ENCODE peak calls at places on chromosome 17, in six cellular contexts. One of them, this sample, is unnamed.
A peak's percentile ranks its signal among the peaks of the same experiment; 100 is the strongest.

GRCh38 chr17:35931794-35932419 is 1.3 kb upstream of the RDM1 start:
- DNase-seq in immature natural killer cell: no peak
- DNase-seq in T-helper 1 cell: no peak
- DNase-seq in B cell: no peak
- DNase-seq in CD4-positive, CD25-positive, alpha-beta regulatory T cell: no peak
- DNase-seq in Right ventricle myocardium superior: no peak
- DNase-seq in this sample: no peak

GRCh38 chr17:77494664-77495435 is 354.1 kb downstream of the SEC14L1 start:
- DNase-seq in Right ventricle myocardium superior: peak; percentile 89
- DNase-seq in T-helper 1 cell: peak; percentile 72
- DNase-seq in CD4-positive, CD25-positive, alpha-beta regulatory T cell: peak; percentile 72
- DNase-seq in B cell: peak; percentile 72
- DNase-seq in immature natural killer cell: peak; percentile 75
- DNase-seq in this sample: peak; percentile 93

GRCh38 chr17:58332720-58333395 is 4.3 kb upstream of the TSPOAP1 start:
- DNase-seq in CD4-positive, CD25-positive, alpha-beta regulatory T cell: no peak
- DNase-seq in T-helper 1 cell: no peak
- DNase-seq in immature natural killer cell: peak; percentile 57
- DNase-seq in Right ventricle myocardium superior: no peak
- DNase-seq in B cell: peak; percentile 69
- DNase-seq in this sample: peak; percentile 71

GRCh38 chr17:80678621-80679020 is 134.0 kb downstream of the RPTOR start:
- DNase-seq in immature natural killer cell: no peak
- DNase-seq in T-helper 1 cell: no peak
- DNase-seq in B cell: no peak
- DNase-seq in CD4-positive, CD25-positive, alpha-beta regulatory T cell: no peak
- DNase-seq in Right ventricle myocardium superior: no peak
- DNase-seq in this sample: no peak

GRCh38 chr17:18905226-18905625 is 46.7 kb upstream of the SLC5A10 start:
- DNase-seq in CD4-positive, CD25-positive, alpha-beta regulatory T cell: no peak
- DNase-seq in immature natural killer cell: no peak
- DNase-seq in T-helper 1 cell: no peak
- DNase-seq in Right ventricle myocardium superior: no peak
- DNase-seq in B cell: no peak
- DNase-seq in this sample: no peak

GRCh38 chr17:30476726-30477082 is 504 bp upstream of the GOSR1 start:
- DNase-seq in immature natural killer cell: no peak
- DNase-seq in B cell: peak; percentile 40
- DNase-seq in T-helper 1 cell: peak; percentile 4
- DNase-seq in Right ventricle myocardium superior: no peak
- DNase-seq in CD4-positive, CD25-positive, alpha-beta regulatory T cell: peak; percentile 5
- DNase-seq in this sample: no peak

GRCh38 chr17:30113213-30113612 is 3.4 kb upstream of the NSRP1 start:
- DNase-seq in T-helper 1 cell: no peak
- DNase-seq in CD4-positive, CD25-positive, alpha-beta regulatory T cell: no peak
- DNase-seq in B cell: no peak
- DNase-seq in Right ventricle myocardium superior: no peak
- DNase-seq in immature natural killer cell: peak; percentile 48
- DNase-seq in this sample: no peak

GRCh38 chr17:80826955-80827645 is 164.5 kb upstream of the CHMP6 start:
- DNase-seq in B cell: peak; percentile 55
- DNase-seq in immature natural killer cell: no peak
- DNase-seq in CD4-positive, CD25-positive, alpha-beta regulatory T cell: no peak
- DNase-seq in Right ventricle myocardium superior: peak; percentile 66
- DNase-seq in T-helper 1 cell: no peak
- DNase-seq in this sample: peak; percentile 96

GRCh38 chr17:1160591-1161041 is 19.2 kb downstream of the ABR start:
- DNase-seq in B cell: no peak
- DNase-seq in Right ventricle myocardium superior: no peak
- DNase-seq in immature natural killer cell: no peak
- DNase-seq in T-helper 1 cell: no peak
- DNase-seq in CD4-positive, CD25-positive, alpha-beta regulatory T cell: no peak
- DNase-seq in this sample: no peak